ENCODE peak calls at places on chromosomes 16 and 17, in five cellular contexts. L, A, M, N and Q are unnamed samples.

GRCh38 chr16:83888672-83889044 is 10.3 kb upstream of the MLYCD start:
- DNase-seq in L (no peak), M (no peak), A (no peak), N (no peak), Q (no peak)

GRCh38 chr17:81713556-81714411 is 1.7 kb downstream of the SLC25A10 start:
- DNase-seq in A (no peak), N (no peak), L (no peak), M (no peak), Q (no peak)

GRCh38 chr17:50095626-50096037 is 481 bp downstream of the PDK2 start:
- DNase-seq in A (no peak), N (no peak), M (no peak), L (peak; percentile 47), Q (no peak)

GRCh38 chr17:63116967-63117366 is 150.9 kb downstream of the TANC2 start:
- DNase-seq in N (no peak), A (peak; percentile 41), M (no peak), L (no peak), Q (no peak)

GRCh38 chr16:73434621-73435020 is 386.7 kb upstream of the ZFHX3 start:
- DNase-seq in A (no peak), N (no peak), L (no peak), M (no peak), Q (no peak)

GRCh38 chr17:17723354-17724261 is 42.4 kb downstream of the RAI1 start:
- DNase-seq in M (no peak), A (no peak), L (no peak), N (no peak), Q (no peak)

GRCh38 chr16:67855789-67856188 is 8.3 kb upstream of the CENPT start:
- DNase-seq in N (no peak), M (no peak), A (no peak), L (no peak), Q (no peak)

GRCh38 chr16:89574681-89575246 is 794 bp upstream of the CPNE7 start:
- DNase-seq in A (no peak), L (peak; percentile 66), N (peak; percentile 46), M (no peak), Q (no peak)

GRCh38 chr16:35011-35775 is 18.2 kb downstream of the POLR3K start:
- DNase-seq in L (peak; percentile 61), M (no peak), N (no peak), A (no peak), Q (no peak)

GRCh38 chr17:18258356-18259038 is at the start of gene FLII:
- DNase-seq in N (peak; percentile 63), A (no peak), L (peak; percentile 73), M (no peak), Q (no peak)

GRCh38 chr17:43994272-43995149 is 9.9 kb upstream of the NAGS start:
- DNase-seq in M (no peak), A (no peak), L (peak; percentile 70), N (peak; percentile 64), Q (no peak)

GRCh38 chr17:80104321-80104955 is 3.1 kb downstream of the GAA start:
- DNase-seq in N (no peak), A (no peak), M (no peak), L (peak; percentile 35), Q (no peak)

GRCh38 chr17:44159519-44160210 is 10.8 kb upstream of the ASB16 start:
- DNase-seq in A (no peak), L (no peak), N (no peak), M (no peak), Q (no peak)

GRCh38 chr17:69175812-69176517 is 34.3 kb upstream of the ABCA6 start:
- DNase-seq in M (peak; percentile 52), A (no peak), N (no peak), L (no peak), Q (peak; percentile 14)

GRCh38 chr17:17666111-17666714 is 15.0 kb upstream of the RAI1 start:
- DNase-seq in L (no peak), A (no peak), N (no peak), M (no peak), Q (peak; percentile 38)

GRCh38 chr16:83689385-83689831 is 118.4 kb upstream of the HSBP1 start:
- DNase-seq in A (peak; percentile 97), L (no peak), N (no peak), M (peak; percentile 85), Q (peak; percentile 95)

GRCh38 chr16:86088287-86088686 is 189.3 kb downstream of the IRF8 start:
- DNase-seq in L (no peak), N (no peak), A (no peak), M (no peak), Q (no peak)

GRCh38 chr17:66326476-66327047 is 24.1 kb downstream of the PRKCA start:
- DNase-seq in L (no peak), M (no peak), A (no peak), N (no peak), Q (no peak)

GRCh38 chr17:43669971-43670644 is 8.4 kb upstream of the MEOX1 start:
- DNase-seq in N (no peak), A (no peak), L (no peak), M (no peak), Q (no peak)

DNA sequence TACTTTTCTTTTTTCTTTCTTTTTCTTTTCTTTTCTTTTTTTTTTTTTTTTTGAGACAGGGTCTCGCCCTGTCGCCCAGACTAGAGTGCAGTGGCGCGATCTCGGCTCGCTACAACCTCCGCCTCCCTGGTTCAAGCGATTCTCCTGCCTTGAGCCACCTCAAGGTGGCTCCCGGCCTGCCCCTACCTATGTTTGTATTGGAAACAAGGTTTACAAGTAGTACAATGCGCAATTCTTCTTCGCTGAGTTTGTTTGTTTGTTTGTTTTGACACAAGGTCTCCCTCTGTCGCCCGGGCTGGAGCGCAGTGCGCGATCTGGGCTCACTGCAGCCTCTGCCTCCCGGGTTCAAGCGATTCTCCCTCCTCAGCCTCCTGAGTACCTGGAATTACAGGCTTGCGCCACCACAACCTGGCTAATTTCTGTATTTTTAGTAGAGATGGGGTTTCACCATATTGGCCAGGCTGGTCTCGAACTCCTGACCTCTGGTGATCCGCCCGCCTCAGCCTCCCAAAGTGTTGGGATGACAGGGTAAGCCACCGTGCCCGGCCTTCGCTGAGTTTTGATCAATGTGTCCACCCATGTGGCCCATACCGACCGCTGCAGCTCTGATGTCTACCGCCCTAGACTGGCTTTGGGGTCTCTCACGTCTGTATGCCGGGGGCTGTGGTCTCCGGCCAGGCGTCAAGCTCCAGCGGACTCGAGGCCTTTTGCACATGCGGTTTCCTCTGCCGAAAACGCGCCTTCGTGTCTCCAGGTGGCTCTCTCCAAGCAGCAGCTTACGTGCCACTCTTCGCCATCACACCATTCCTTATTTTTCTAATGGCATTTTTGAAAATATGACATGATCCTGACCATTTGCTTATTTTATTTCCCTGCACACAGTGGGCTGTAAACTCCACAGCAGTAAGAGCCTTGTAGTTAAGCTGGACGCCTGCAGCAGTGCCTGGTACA is 1.1 kb upstream of the YBX2 start:
- DNase-seq in A (no peak), N (no peak), L (no peak), M (no peak), Q (no peak)
- H3K4me3 ChIP-seq in A (no peak overlapping the region), N (peak overlapping the region; percentile 28), L (no peak overlapping the region), M (no peak overlapping the region), Q (no peak overlapping the region)

DNA sequence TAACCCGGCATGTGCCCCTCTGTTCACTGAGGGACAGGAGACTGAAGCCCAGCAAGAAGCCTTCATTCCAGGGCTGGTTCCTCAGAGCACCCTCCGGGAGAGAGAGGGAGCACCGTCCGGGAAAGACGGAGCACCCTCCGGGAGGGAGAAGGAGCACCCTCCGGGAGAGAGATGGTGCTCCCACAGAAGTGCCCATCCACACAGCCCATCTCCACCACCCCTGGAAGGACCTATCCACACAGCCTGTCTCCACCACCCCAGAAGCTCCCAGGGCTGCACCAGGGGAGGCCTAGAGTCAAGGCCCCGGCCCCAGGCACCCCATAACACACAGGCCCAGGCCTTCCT is 88.6 kb downstream of the ABR start:
- DNase-seq in M (no peak), L (no peak), N (no peak), A (no peak), Q (no peak)
- H3K4me3 ChIP-seq in M (no peak overlapping the region), L (no peak overlapping the region), N (no peak overlapping the region), A (no peak overlapping the region), Q (no peak overlapping the region)

GRCh38 chr16:54288592-54289241 is 2.1 kb upstream of the IRX3 start:
- DNase-seq in N (no peak), M (no peak), L (no peak), A (no peak), Q (no peak)

GRCh38 chr16:54287758-54288591 is 1.4 kb upstream of the IRX3 start:
- DNase-seq in M (no peak), A (no peak), N (peak; percentile 37), L (no peak), Q (no peak)

GRCh38 chr16:54291107-54291980 is 4.8 kb upstream of the IRX3 start:
- DNase-seq in A (no peak), L (no peak), M (no peak), N (no peak), Q (no peak)

GRCh38 chr16:54290203-54291106 is 3.9 kb upstream of the IRX3 start:
- DNase-seq in N (no peak), M (no peak), A (no peak), L (no peak), Q (no peak)

GRCh38 chr16:54289242-54290051 is 2.9 kb upstream of the IRX3 start:
- DNase-seq in A (no peak), M (no peak), L (no peak), N (no peak), Q (no peak)
- H3K4me3 ChIP-seq in A (no peak overlapping the region), M (no peak overlapping the region), L (no peak overlapping the region), N (no peak overlapping the region), Q (no peak overlapping the region)

GRCh38 chr16:70646260-70647241 is at the start of gene IL34:
- DNase-seq in A (no peak), L (peak; percentile 59), M (no peak), N (no peak), Q (no peak)
- H3K4me3 ChIP-seq in A (no peak within 1 kb of the TSS), L (no peak within 1 kb of the TSS), M (no peak within 1 kb of the TSS), N (peak within 1 kb of the TSS; percentile 11), Q (no peak within 1 kb of the TSS)

GRCh38 chr17:58343131-58343530 is 8.9 kb downstream of the SUPT4H1 start:
- DNase-seq in M (no peak), L (no peak), N (no peak), A (no peak), Q (no peak)
- H3K4me3 ChIP-seq in M (no peak overlapping the region), L (no peak overlapping the region), N (no peak overlapping the region), A (no peak overlapping the region), Q (no peak overlapping the region)

GRCh38 chr16:88003736-88004135 is 52.5 kb downstream of the BANP start:
- DNase-seq in N (no peak), L (no peak), A (no peak), M (no peak), Q (no peak)

GRCh38 chr16:88002749-88003148 is 51.5 kb downstream of the BANP start:
- DNase-seq in N (no peak), A (no peak), M (no peak), L (no peak), Q (no peak)

GRCh38 chr16:88002211-88002610 is 51.0 kb downstream of the BANP start:
- DNase-seq in M (no peak), N (no peak), A (no peak), L (no peak), Q (no peak)

GRCh38 chr16:88004391-88004790 is 53.2 kb downstream of the BANP start:
- DNase-seq in L (no peak), A (no peak), N (no peak), M (no peak), Q (no peak)

GRCh38 chr16:88003316-88003715 is 52.1 kb downstream of the BANP start:
- DNase-seq in L (no peak), A (no peak), M (no peak), N (no peak), Q (no peak)
- H3K4me3 ChIP-seq in L (no peak overlapping the region), A (no peak overlapping the region), M (no peak overlapping the region), N (no peak overlapping the region), Q (no peak overlapping the region)

GRCh38 chr16:54462766-54463165 is 176.2 kb upstream of the IRX3 start:
- DNase-seq in L (no peak), N (no peak), M (no peak), A (no peak), Q (no peak)
- H3K4me3 ChIP-seq in L (no peak overlapping the region), N (no peak overlapping the region), M (no peak overlapping the region), A (no peak overlapping the region), Q (no peak overlapping the region)

GRCh38 chr17:31131299-31131698 is 36.5 kb downstream of the NF1 start:
- DNase-seq in N (no peak), L (no peak), M (no peak), A (no peak), Q (no peak)
- H3K4me3 ChIP-seq in N (no peak overlapping the region), L (no peak overlapping the region), M (no peak overlapping the region), A (no peak overlapping the region), Q (no peak overlapping the region)